ENCODE peak calls at places on chromosomes 1 and 21, in four cellular contexts. One of them, this sample, is unnamed.

GRCh38 chr1:235108876-235109275 is 19.8 kb downstream of the TOMM20 start:
- DNase-seq in A549: no peak
- DNase-seq in K562: no peak
- DNase-seq in HepG2: no peak
- DNase-seq in this sample: no peak

GRCh38 chr1:248759644-248760043 is 4.1 kb upstream of the LYPD8 start:
- DNase-seq in A549: no peak
- DNase-seq in K562: no peak
- DNase-seq in HepG2: no peak
- DNase-seq in this sample: no peak

GRCh38 chr1:41919764-41920397 is 1.2 kb upstream of the HIVEP3 start:
- DNase-seq in A549: peak; percentile 21
- DNase-seq in K562: peak; percentile 40
- DNase-seq in HepG2: no peak
- DNase-seq in this sample: peak; percentile 46

GRCh38 chr1:15218287-15219279 is 28.4 kb upstream of the FHAD1 start:
- DNase-seq in A549: peak; percentile 29
- DNase-seq in K562: no peak
- DNase-seq in HepG2: no peak
- DNase-seq in this sample: no peak

GRCh38 chr1:172089768-172090510 is 248.6 kb downstream of the DNM3 start:
- DNase-seq in A549: peak; percentile 82
- DNase-seq in K562: no peak
- DNase-seq in HepG2: peak; percentile 1
- DNase-seq in this sample: peak; percentile 71

GRCh38 chr1:223652436-223652901 is 13.0 kb downstream of the CAPN8 start:
- DNase-seq in A549: no peak
- DNase-seq in K562: no peak
- DNase-seq in HepG2: no peak
- DNase-seq in this sample: no peak

GRCh38 chr1:42926235-42926869 is 32.3 kb downstream of the SLC2A1 start:
- DNase-seq in A549: no peak
- DNase-seq in K562: no peak
- DNase-seq in HepG2: no peak
- DNase-seq in this sample: no peak

GRCh38 chr1:227308367-227309336 is 9.6 kb downstream of the CDC42BPA start:
- DNase-seq in A549: no peak
- DNase-seq in K562: no peak
- DNase-seq in HepG2: no peak
- DNase-seq in this sample: no peak

GRCh38 chr1:42186172-42186571 is 21.6 kb upstream of the GUCA2A start:
- DNase-seq in A549: no peak
- DNase-seq in K562: no peak
- DNase-seq in HepG2: no peak
- DNase-seq in this sample: no peak

GRCh38 chr1:14768589-14769304 is 170.3 kb downstream of the KAZN start:
- DNase-seq in A549: no peak
- DNase-seq in K562: no peak
- DNase-seq in HepG2: no peak
- DNase-seq in this sample: no peak

GRCh38 chr1:203038217-203038741 is 12.0 kb downstream of the PPFIA4 start:
- DNase-seq in A549: peak; percentile 46
- DNase-seq in K562: no peak
- DNase-seq in HepG2: no peak
- DNase-seq in this sample: no peak

GRCh38 chr1:86429830-86430229 is 5.9 kb downstream of the CLCA2 start:
- DNase-seq in A549: peak; percentile 46
- DNase-seq in K562: no peak
- DNase-seq in HepG2: no peak
- DNase-seq in this sample: no peak

GRCh38 chr1:209544098-209544497 is 39.4 kb upstream of the CAMK1G start:
- DNase-seq in A549: no peak
- DNase-seq in K562: no peak
- DNase-seq in HepG2: no peak
- DNase-seq in this sample: no peak

GRCh38 chr1:117623141-117623540 is 17.3 kb downstream of the TENT5C start:
- DNase-seq in A549: no peak
- DNase-seq in K562: no peak
- DNase-seq in HepG2: no peak
- DNase-seq in this sample: no peak

DNA sequence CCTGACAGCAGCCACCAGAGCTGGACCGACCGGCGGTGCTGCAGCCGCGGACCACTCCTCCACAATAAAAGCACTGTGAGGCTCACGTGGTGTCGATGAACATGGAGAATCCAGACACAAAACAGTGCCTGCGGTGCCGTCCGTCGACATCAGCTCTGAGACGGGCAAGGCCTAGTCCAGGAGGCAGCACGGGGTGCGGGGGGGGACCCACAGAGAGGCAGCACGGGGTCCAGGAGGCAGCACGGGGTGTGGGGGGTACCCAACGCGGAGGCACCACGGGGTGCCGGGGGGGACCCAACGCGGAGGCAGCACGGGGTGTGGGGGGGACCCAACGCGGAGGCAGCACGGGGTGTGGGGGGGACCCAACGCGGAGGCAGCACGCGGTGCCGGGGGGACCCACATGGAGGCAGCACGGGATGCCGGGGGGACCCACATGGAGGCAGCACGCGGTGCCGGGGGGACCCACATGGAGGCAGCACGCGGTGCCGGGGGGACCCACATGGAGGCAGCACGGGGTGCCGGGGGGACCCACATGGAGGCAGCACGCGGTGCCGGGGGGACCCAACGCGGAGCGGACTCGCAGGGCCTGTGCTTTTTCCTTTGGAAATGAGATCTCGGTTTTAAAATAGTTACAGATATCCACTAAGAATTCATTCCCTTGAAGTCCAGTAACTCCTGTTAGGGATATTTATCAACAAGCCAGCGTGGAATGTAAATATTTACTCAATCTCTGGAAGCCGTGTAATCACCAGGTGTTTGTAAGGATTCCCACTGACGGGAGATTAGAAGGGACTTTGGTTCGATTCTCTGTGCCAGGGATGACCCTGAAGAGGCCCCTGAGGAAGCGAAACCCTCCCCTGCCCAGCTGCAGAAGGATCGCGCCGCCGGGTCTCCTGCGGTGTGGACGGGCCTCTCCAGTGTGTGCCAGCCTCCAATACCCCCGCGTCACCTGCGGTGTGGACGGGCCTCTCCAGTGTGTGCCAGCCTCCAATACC is 52.1 kb downstream of the COL6A1 start:
- DNase-seq in A549: no peak
- DNase-seq in K562: no peak
- DNase-seq in HepG2: peak; percentile 70
- DNase-seq in this sample: no peak
- TF ChIP-seq HMGXB4 in A549: no peak
- TF ChIP-seq HMGXB4 in K562: no peak
- TF ChIP-seq HMGXB4 in HepG2: no peak
- TF ChIP-seq HMGXB4 in this sample: no peak

DNA sequence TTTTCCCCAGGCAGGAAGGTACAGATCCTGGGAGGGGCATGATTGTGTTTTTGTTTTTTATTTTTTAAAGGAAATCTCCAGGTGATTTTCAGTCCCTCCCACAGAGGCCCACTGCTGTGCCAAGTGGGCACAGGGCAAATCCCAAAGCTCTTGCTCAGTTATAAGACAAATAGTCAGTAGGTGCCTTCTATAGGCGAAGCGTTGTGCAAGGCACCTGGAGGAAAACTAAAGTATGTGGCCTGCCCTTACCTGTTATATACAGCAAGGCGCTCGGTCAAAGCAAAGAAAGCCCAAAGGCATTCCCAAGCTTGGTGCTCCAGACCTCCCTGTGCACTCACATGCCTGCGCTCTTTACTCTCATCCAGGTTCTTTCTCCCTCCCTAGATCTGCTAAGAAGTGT is 81.0 kb downstream of the KCNJ15 start:
- DNase-seq in A549: no peak
- DNase-seq in K562: no peak
- DNase-seq in HepG2: no peak
- DNase-seq in this sample: no peak
- TF ChIP-seq HMGXB4 in A549: no peak
- TF ChIP-seq HMGXB4 in K562: no peak
- TF ChIP-seq HMGXB4 in HepG2: no peak
- TF ChIP-seq HMGXB4 in this sample: no peak

GRCh38 chr1:157496121-157496526 is 56.2 kb downstream of the FCRL5 start:
- DNase-seq in A549: peak; percentile 43
- DNase-seq in K562: peak; percentile 58
- DNase-seq in HepG2: peak; percentile 36
- DNase-seq in this sample: peak; percentile 49
- TF ChIP-seq HMGXB4 in A549: no peak
- TF ChIP-seq HMGXB4 in K562: no peak
- TF ChIP-seq HMGXB4 in HepG2: no peak
- TF ChIP-seq HMGXB4 in this sample: no peak

GRCh38 chr1:153599847-153600246 is 13.1 kb downstream of the S100A16 start:
- DNase-seq in A549: no peak
- DNase-seq in K562: no peak
- DNase-seq in HepG2: no peak
- DNase-seq in this sample: no peak

GRCh38 chr1:153592706-153593105 is 20.2 kb downstream of the S100A16 start:
- DNase-seq in A549: no peak
- DNase-seq in K562: no peak
- DNase-seq in HepG2: no peak
- DNase-seq in this sample: no peak

GRCh38 chr1:153598309-153599172 is 14.4 kb downstream of the S100A16 start:
- DNase-seq in A549: no peak
- DNase-seq in K562: no peak
- DNase-seq in HepG2: no peak
- DNase-seq in this sample: peak; percentile 50

GRCh38 chr1:153602749-153603148 is 10.2 kb downstream of the S100A16 start:
- DNase-seq in A549: no peak
- DNase-seq in K562: no peak
- DNase-seq in HepG2: no peak
- DNase-seq in this sample: no peak

GRCh38 chr1:153597206-153597605 is 15.7 kb downstream of the S100A16 start:
- DNase-seq in A549: peak; percentile 44
- DNase-seq in K562: no peak
- DNase-seq in HepG2: peak; percentile 42
- DNase-seq in this sample: no peak
- TF ChIP-seq HMGXB4 in A549: no peak
- TF ChIP-seq HMGXB4 in K562: no peak
- TF ChIP-seq HMGXB4 in HepG2: no peak
- TF ChIP-seq HMGXB4 in this sample: no peak

GRCh38 chr1:9196129-9197040 is 38.2 kb upstream of the H6PD start:
- DNase-seq in A549: peak; percentile 48
- DNase-seq in K562: peak; percentile 68
- DNase-seq in HepG2: peak; percentile 72
- DNase-seq in this sample: peak; percentile 75
- TF ChIP-seq HMGXB4 in A549: no peak
- TF ChIP-seq HMGXB4 in K562: no peak
- TF ChIP-seq HMGXB4 in HepG2: peak; percentile 32
- TF ChIP-seq HMGXB4 in this sample: no peak

GRCh38 chr1:188723332-188724020 is 1754.2 kb downstream of the BRINP3 start:
- DNase-seq in A549: no peak
- DNase-seq in K562: no peak
- DNase-seq in HepG2: no peak
- DNase-seq in this sample: no peak

GRCh38 chr1:188715566-188715965 is 1762.1 kb downstream of the BRINP3 start:
- DNase-seq in A549: peak; percentile 16
- DNase-seq in K562: no peak
- DNase-seq in HepG2: peak; percentile 1
- DNase-seq in this sample: no peak

DNA sequence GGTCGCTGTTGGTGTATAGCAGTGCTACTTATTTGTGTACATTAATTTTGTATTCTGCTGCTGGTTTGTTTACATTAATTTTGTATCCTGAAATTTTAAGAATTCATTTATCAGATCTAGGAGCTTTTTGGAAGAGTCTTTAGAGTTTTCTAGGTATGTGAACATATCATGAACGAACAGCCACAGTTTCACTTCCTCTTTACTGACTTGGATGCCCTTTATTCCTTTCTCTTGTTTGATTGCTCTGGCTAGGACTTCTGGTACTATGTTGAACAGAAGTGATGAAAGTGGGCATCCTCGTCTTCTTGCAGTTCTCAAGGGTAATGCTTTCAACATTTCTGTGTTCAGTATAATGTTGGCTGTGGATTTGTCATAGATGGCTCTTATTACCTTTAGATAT is 1757.9 kb downstream of the BRINP3 start:
- DNase-seq in A549: no peak
- DNase-seq in K562: no peak
- DNase-seq in HepG2: no peak
- DNase-seq in this sample: no peak
- TF ChIP-seq HMGXB4 in A549: no peak
- TF ChIP-seq HMGXB4 in K562: no peak
- TF ChIP-seq HMGXB4 in HepG2: no peak
- TF ChIP-seq HMGXB4 in this sample: no peak

GRCh38 chr1:230569201-230569600 is 73.1 kb upstream of the COG2 start:
- DNase-seq in A549: no peak
- DNase-seq in K562: no peak
- DNase-seq in HepG2: no peak
- DNase-seq in this sample: no peak

GRCh38 chr1:230568008-230568407 is 74.3 kb upstream of the COG2 start:
- DNase-seq in A549: peak; percentile 29
- DNase-seq in K562: no peak
- DNase-seq in HepG2: peak; percentile 24
- DNase-seq in this sample: peak; percentile 44

GRCh38 chr1:230565141-230565540 is 77.1 kb upstream of the COG2 start:
- DNase-seq in A549: no peak
- DNase-seq in K562: no peak
- DNase-seq in HepG2: no peak
- DNase-seq in this sample: no peak

GRCh38 chr1:230568676-230569075 is 73.6 kb upstream of the COG2 start:
- DNase-seq in A549: no peak
- DNase-seq in K562: no peak
- DNase-seq in HepG2: no peak
- DNase-seq in this sample: no peak

GRCh38 chr1:230566481-230566880 is 75.8 kb upstream of the COG2 start:
- DNase-seq in A549: no peak
- DNase-seq in K562: no peak
- DNase-seq in HepG2: no peak
- DNase-seq in this sample: no peak
- TF ChIP-seq HMGXB4 in A549: no peak
- TF ChIP-seq HMGXB4 in K562: no peak
- TF ChIP-seq HMGXB4 in HepG2: no peak
- TF ChIP-seq HMGXB4 in this sample: no peak

GRCh38 chr1:112144738-112145426 is 155.4 kb upstream of the KCND3 start:
- DNase-seq in A549: no peak
- DNase-seq in K562: no peak
- DNase-seq in HepG2: no peak
- DNase-seq in this sample: no peak
- TF ChIP-seq HMGXB4 in A549: no peak
- TF ChIP-seq HMGXB4 in K562: no peak
- TF ChIP-seq HMGXB4 in HepG2: no peak
- TF ChIP-seq HMGXB4 in this sample: no peak

This sample was measured in WTC11.